ENCODE peak calls at places on chromosome 1, in four cellular contexts. M is activated effector memory CD4-positive, alpha-beta T cell treated with anti-CD3 and anti-CD28 coated beads, Interleukin-2, amount 50 U/mL, for 16 hours; G is immature natural killer cell; N is pancreas. C is an unnamed sample.

GRCh38 chr1:72230746-72231145 is 51.6 kb downstream of the NEGR1 start:
- DNase-seq in M (no peak), G (no peak), N (no peak), C (no peak)

GRCh38 chr1:7388488-7389185 is 382.5 kb upstream of the VAMP3 start:
- DNase-seq in M (peak), G (no peak), N (no peak), C (peak)

GRCh38 chr1:193479187-193479586 is 292.8 kb upstream of the B3GALT2 start:
- DNase-seq in M (peak), G (peak), N (no peak), C (no peak)

GRCh38 chr1:44089371-44090070 is 29.1 kb upstream of the KLF17 start:
- DNase-seq in M (no peak), G (no peak), N (no peak), C (no peak)

GRCh38 chr1:181423301-181423918 is 59.9 kb upstream of the CACNA1E start:
- DNase-seq in M (no peak), G (no peak), N (peak), C (no peak)

GRCh38 chr1:23337869-23338268 is 6.2 kb downstream of the HNRNPR start:
- DNase-seq in M (no peak), G (no peak), N (no peak), C (no peak)

GRCh38 chr1:204093421-204093717 is 20.5 kb downstream of the SOX13 start:
- DNase-seq in M (no peak), G (no peak), N (peak), C (no peak)

GRCh38 chr1:154186177-154186576 is 5.7 kb downstream of the TPM3 start:
- DNase-seq in M (peak), G (peak), N (peak), C (no peak)

GRCh38 chr1:30134466-30135217 is 588.7 kb downstream of the MATN1 start:
- DNase-seq in M (no peak), G (no peak), N (no peak), C (no peak)

GRCh38 chr1:100354971-100355394 is 2.7 kb downstream of the CDC14A start:
- DNase-seq in M (no peak), G (no peak), N (peak), C (peak)

GRCh38 chr1:58815069-58815679 is 31.3 kb upstream of the JUN start:
- DNase-seq in M (peak), G (peak), N (peak), C (peak)

GRCh38 chr1:67372136-67372535 is 58.1 kb downstream of the SERBP1 start:
- DNase-seq in M (no peak), G (no peak), N (no peak), C (no peak)

C was measured in ureter.